ENCODE peak calls at places on chromosomes 3 and 15, in six cellular contexts. V is colonic mucosa; E is transverse colon; U is lower lobe of right lung; Z is CD4-positive, alpha-beta memory T cell; J is lung. P is an unnamed sample.

GRCh38 chr3:127779747-127780146 is 42.6 kb downstream of the MGLL start:
- DNase-seq in U (no peak), Z (no peak), J (no peak), V (no peak), E (no peak), P (no peak)

GRCh38 chr3:175573226-175573625 is 714.1 kb downstream of the NAALADL2 start:
- DNase-seq in U (no peak), Z (no peak), E (no peak), V (no peak), J (no peak), P (no peak)

GRCh38 chr15:42080585-42081462 is 13.5 kb downstream of the PLA2G4D start:
- DNase-seq in J (no peak), U (no peak), E (no peak), V (no peak), Z (no peak), P (no peak)

GRCh38 chr3:121651684-121652083 is 9.0 kb downstream of the HCLS1 start:
- DNase-seq in Z (no peak), E (no peak), V (no peak), U (no peak), J (no peak), P (no peak)

GRCh38 chr15:60009581-60010379 is 5.7 kb downstream of the FOXB1 start:
- DNase-seq in V (no peak), J (no peak), U (no peak), E (no peak), Z (no peak), P (no peak)

GRCh38 chr3:22121068-22121706 is 370.2 kb upstream of the ZNF385D start:
- DNase-seq in E (no peak), U (no peak), Z (no peak), J (no peak), V (no peak), P (no peak)

GRCh38 chr3:2765002-2765579 is 345.1 kb downstream of the IL5RA start:
- DNase-seq in V (no peak), Z (peak; percentile 20), J (no peak), E (no peak), U (no peak), P (no peak)

GRCh38 chr3:59326246-59327024 is 276.6 kb upstream of the CFAP20DC start:
- DNase-seq in V (no peak), E (no peak), Z (no peak), U (no peak), J (no peak), P (no peak)

GRCh38 chr3:115325539-115325938 is 178.5 kb upstream of the ZBTB20 start:
- DNase-seq in E (no peak), J (no peak), Z (no peak), V (no peak), U (no peak), P (no peak)

GRCh38 chr15:98946301-98947255 is 61.0 kb downstream of the PGPEP1L start:
- DNase-seq in U (no peak), J (no peak), Z (no peak), V (no peak), E (no peak), P (no peak)

DNA sequence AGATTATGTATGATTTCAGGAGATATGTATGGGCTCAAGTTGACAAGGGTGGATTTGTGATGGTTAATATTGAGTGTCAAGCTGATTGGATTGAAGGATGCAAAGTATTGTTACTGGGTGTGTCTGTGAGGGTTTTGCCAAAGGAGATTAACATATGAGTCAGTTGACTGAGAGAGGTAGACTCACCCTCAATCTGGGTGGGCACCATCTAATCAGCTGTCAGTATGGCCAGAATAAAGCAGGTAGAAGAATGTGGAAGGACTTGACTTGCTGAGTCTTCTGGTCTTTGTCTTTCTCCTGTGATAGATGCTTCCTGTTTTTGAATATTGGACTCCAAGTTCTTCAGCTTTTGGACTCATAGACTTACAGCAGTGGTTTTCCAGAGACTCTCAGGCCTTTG is 973.7 kb downstream of the MCTP2 start:
- DNase-seq in J (no peak), V (no peak), Z (no peak), U (no peak), E (no peak), P (no peak)
- H3K9me3 ChIP-seq in J (peaks cover 4% of the 10 kb centered on the region), V (no peaks in the 10 kb centered on the region), Z (no peaks in the 10 kb centered on the region), U (no peaks in the 10 kb centered on the region), E (no peaks in the 10 kb centered on the region), P (no peaks in the 10 kb centered on the region)

DNA sequence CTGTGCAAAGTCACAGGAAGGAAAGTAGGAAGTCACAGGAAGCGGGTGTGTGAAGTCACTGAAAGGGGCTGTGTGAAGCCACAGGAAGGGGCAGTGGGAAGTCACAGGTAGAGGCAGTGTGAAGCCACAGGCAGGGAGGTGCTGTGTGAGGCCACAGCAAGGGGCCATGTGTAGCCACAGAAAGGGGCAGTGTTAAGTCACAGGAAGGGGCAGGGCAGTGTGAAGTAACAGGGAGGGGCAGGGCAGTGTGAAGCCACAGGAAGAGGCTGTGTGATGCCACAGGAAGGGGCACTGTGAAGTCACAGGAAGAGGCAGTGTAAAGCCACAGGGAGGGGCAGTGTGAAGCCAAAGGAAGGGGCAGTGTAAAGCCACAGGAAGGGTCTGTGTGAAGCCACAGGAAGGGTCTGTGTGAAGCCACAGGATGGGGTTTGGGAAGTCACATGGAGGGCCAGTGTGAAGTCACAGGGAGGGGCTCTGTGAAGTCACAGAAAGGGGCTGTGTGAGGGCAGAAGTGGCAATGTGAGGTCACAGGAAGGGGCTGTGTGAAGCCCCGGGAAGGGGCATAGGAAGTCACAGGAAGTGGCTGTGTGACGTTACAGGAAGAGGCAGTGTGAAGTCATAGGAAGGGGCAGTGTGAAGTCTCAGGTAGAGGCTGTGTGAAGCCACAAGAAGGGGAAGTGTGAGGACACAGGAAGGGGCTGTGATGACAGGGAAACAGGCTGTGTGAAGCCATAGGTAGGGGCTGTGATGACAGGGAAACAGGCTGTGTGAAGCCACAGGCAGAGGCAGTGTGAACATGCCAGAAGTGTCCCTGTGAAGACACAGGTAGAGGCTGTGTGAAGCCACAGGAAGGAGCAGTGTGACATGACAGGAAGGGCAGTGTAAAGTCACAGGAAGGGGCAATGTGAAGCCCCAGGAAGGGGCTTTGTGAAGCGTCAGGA is 36.7 kb downstream of the GASK1A start:
- DNase-seq in E (no peak), U (no peak), V (no peak), Z (peak; percentile 49), J (no peak), P (no peak)
- H3K9me3 ChIP-seq in E (no peaks in the 10 kb centered on the region), U (peaks cover 7% of the 10 kb centered on the region), V (no peaks in the 10 kb centered on the region), Z (peaks cover 38% of the 10 kb centered on the region), J (no peaks in the 10 kb centered on the region), P (peaks cover 12% of the 10 kb centered on the region)

GRCh38 chr3:31714512-31714894 is 181.8 kb downstream of the STT3B start:
- DNase-seq in J (no peak), E (no peak), V (no peak), Z (no peak), U (no peak), P (no peak)
- H3K9me3 ChIP-seq in J (no peaks in the 10 kb centered on the region), E (no peaks in the 10 kb centered on the region), V (no peaks in the 10 kb centered on the region), Z (no peaks in the 10 kb centered on the region), U (peaks cover 6% of the 10 kb centered on the region), P (no peaks in the 10 kb centered on the region)

GRCh38 chr3:178822722-178823121 is 248.9 kb downstream of the ZMAT3 start:
- DNase-seq in V (no peak), U (no peak), Z (no peak), J (no peak), E (no peak), P (no peak)

GRCh38 chr3:178826437-178827010 is 245.1 kb downstream of the ZMAT3 start:
- DNase-seq in E (no peak), J (no peak), V (no peak), Z (no peak), U (no peak), P (no peak)

GRCh38 chr3:178823140-178823539 is 248.5 kb downstream of the ZMAT3 start:
- DNase-seq in V (no peak), U (no peak), J (no peak), E (no peak), Z (no peak), P (no peak)

GRCh38 chr3:178823556-178824229 is 247.9 kb downstream of the ZMAT3 start:
- DNase-seq in V (no peak), J (no peak), Z (no peak), E (no peak), U (no peak), P (no peak)
- H3K9me3 ChIP-seq in V (no peaks in the 10 kb centered on the region), J (no peaks in the 10 kb centered on the region), Z (no peaks in the 10 kb centered on the region), E (no peaks in the 10 kb centered on the region), U (no peaks in the 10 kb centered on the region), P (no peaks in the 10 kb centered on the region)

GRCh38 chr15:26294062-26294689 is 431.0 kb upstream of the ATP10A start:
- DNase-seq in J (no peak), V (no peak), E (no peak), U (no peak), Z (no peak), P (no peak)
- H3K9me3 ChIP-seq in J (no peaks in the 10 kb centered on the region), V (no peaks in the 10 kb centered on the region), E (peaks cover 4% of the 10 kb centered on the region), U (no peaks in the 10 kb centered on the region), Z (no peaks in the 10 kb centered on the region), P (no peaks in the 10 kb centered on the region)

P was measured in T-helper 17 cell.